ENCODE peak calls at places on chromosomes 3 and 15, in nine cellular contexts. D, L, B, W, Y, S, J, K and Z are unnamed samples.

GRCh38 chr3:186427627-186428026 is 65.6 kb upstream of the DGKG start:
- DNase-seq in D (no peak), L (peak; percentile 30), B (peak; percentile 4), W (no peak), Y (no peak), S (no peak), J (peak; percentile 82), K (no peak), Z (no peak)

GRCh38 chr3:34856577-34856976 is 782.7 kb upstream of the ARPP21 start:
- DNase-seq in D (no peak), L (no peak), B (no peak), W (no peak), Y (no peak), S (no peak), J (peak; percentile 13), K (no peak), Z (no peak)

GRCh38 chr15:68821898-68822380 is 1.2 kb upstream of the ANP32A start:
- DNase-seq in D (peak; percentile 22), L (no peak), B (no peak), W (peak; percentile 13), Y (no peak), S (peak; percentile 41), J (peak; percentile 24), K (no peak), Z (no peak)

GRCh38 chr15:33608714-33609113 is 297.9 kb downstream of the RYR3 start:
- DNase-seq in D (no peak), L (no peak), B (no peak), W (no peak), Y (no peak), S (no peak), J (peak; percentile 48), K (no peak), Z (no peak)

GRCh38 chr3:159186581-159186980 is 384.7 kb downstream of the MFSD1 start:
- DNase-seq in D (no peak), L (no peak), B (peak; percentile 47), W (no peak), Y (no peak), S (no peak), J (no peak), K (no peak), Z (no peak)

GRCh38 chr3:190345878-190346277 is 23.6 kb upstream of the CLDN1 start:
- DNase-seq in D (no peak), L (no peak), B (no peak), W (no peak), Y (no peak), S (no peak), J (no peak), K (no peak), Z (no peak)

GRCh38 chr15:64851503-64851840 is 9.8 kb downstream of the PLEKHO2 start:
- DNase-seq in D (no peak), L (no peak), B (no peak), W (peak; percentile 56), Y (no peak), S (no peak), J (no peak), K (no peak), Z (no peak)

GRCh38 chr3:140942221-140943104 is 827 bp downstream of the SLC25A36 start:
- DNase-seq in D (peak; percentile 79), L (peak; percentile 72), B (peak; percentile 78), W (peak; percentile 61), Y (peak; percentile 49), S (peak; percentile 44), J (peak; percentile 84), K (peak; percentile 57), Z (peak; percentile 59)

GRCh38 chr15:27249046-27249722 is 278.2 kb downstream of the GABRG3 start:
- DNase-seq in D (no peak), L (peak; percentile 68), B (no peak), W (no peak), Y (no peak), S (no peak), J (no peak), K (no peak), Z (no peak)

GRCh38 chr3:183699238-183699947 is 1.8 kb downstream of the YEATS2 start:
- DNase-seq in D (peak; percentile 22), L (no peak), B (no peak), W (no peak), Y (no peak), S (peak; percentile 10), J (no peak), K (no peak), Z (peak; percentile 15)

GRCh38 chr3:174957581-174958001 is 98.5 kb downstream of the NAALADL2 start:
- DNase-seq in D (no peak), L (no peak), B (no peak), W (no peak), Y (no peak), S (peak; percentile 14), J (no peak), K (no peak), Z (no peak)

GRCh38 chr15:77589839-77590238 is 42.9 kb downstream of the LINGO1 start:
- DNase-seq in D (peak; percentile 54), L (peak; percentile 63), B (no peak), W (no peak), Y (no peak), S (no peak), J (no peak), K (no peak), Z (no peak)

GRCh38 chr3:65210026-65210814 is 522.4 kb upstream of the ADAMTS9 start:
- DNase-seq in D (no peak), L (peak; percentile 79), B (no peak), W (no peak), Y (no peak), S (no peak), J (no peak), K (no peak), Z (no peak)

GRCh38 chr3:99753268-99753975 is 64.2 kb upstream of the CMSS1 start:
- DNase-seq in D (peak; percentile 42), L (peak; percentile 34), B (peak; percentile 13), W (peak; percentile 6), Y (peak; percentile 27), S (peak; percentile 53), J (peak; percentile 68), K (peak; percentile 22), Z (no peak)

GRCh38 chr3:188286087-188286513 is 132.1 kb downstream of the LPP start:
- DNase-seq in D (no peak), L (no peak), B (no peak), W (peak; percentile 58), Y (no peak), S (peak; percentile 79), J (no peak), K (no peak), Z (no peak)

GRCh38 chr15:73965730-73966103 is 26.4 kb downstream of the STOML1 start:
- DNase-seq in D (no peak), L (no peak), B (peak; percentile 50), W (no peak), Y (peak; percentile 60), S (no peak), J (no peak), K (peak; percentile 62), Z (peak; percentile 58)

GRCh38 chr15:56929389-56929788 is 10.9 kb downstream of the TCF12 start:
- DNase-seq in D (no peak), L (no peak), B (no peak), W (no peak), Y (no peak), S (peak; percentile 44), J (no peak), K (no peak), Z (no peak)

GRCh38 chr3:5122741-5123706 is 932 bp downstream of the ARL8B start:
- DNase-seq in D (peak; percentile 17), L (no peak), B (no peak), W (peak; percentile 66), Y (peak; percentile 14), S (peak; percentile 60), J (peak; percentile 66), K (peak; percentile 19), Z (peak; percentile 38)

GRCh38 chr3:23591374-23591773 is 214.4 kb upstream of the UBE2E1 start:
- DNase-seq in D (no peak), L (no peak), B (no peak), W (no peak), Y (no peak), S (no peak), J (no peak), K (no peak), Z (no peak)

GRCh38 chr3:75295013-75295412 is 369.1 kb upstream of the FRG2C start:
- DNase-seq in D (no peak), L (no peak), B (no peak), W (peak; percentile 15), Y (no peak), S (no peak), J (no peak), K (no peak), Z (no peak)

GRCh38 chr3:94171954-94172353 is 109.1 kb downstream of the NSUN3 start:
- DNase-seq in D (no peak), L (peak; percentile 43), B (no peak), W (no peak), Y (no peak), S (no peak), J (no peak), K (no peak), Z (no peak)